ENCODE peak calls at places on chromosomes 3 and 15, in five cellular contexts. One of them, this sample, is unnamed.

GRCh38 chr15:44719293-44719999 is 8.1 kb downstream of the B2M start:
- DNase-seq in T follicular helper cell: peak; percentile 28
- DNase-seq in BE2C: no peak
- DNase-seq in adrenal gland: no peak
- DNase-seq in NCI-H2171 treated with DMSO at 0.1 percent for 48 hours: peak; percentile 11
- DNase-seq in this sample: peak; percentile 72

GRCh38 chr3:23948761-23949160 is 3.7 kb downstream of the NR1D2 start:
- DNase-seq in T follicular helper cell: no peak
- DNase-seq in BE2C: no peak
- DNase-seq in adrenal gland: no peak
- DNase-seq in NCI-H2171 treated with DMSO at 0.1 percent for 48 hours: no peak
- DNase-seq in this sample: no peak

GRCh38 chr3:120352017-120352416 is 2.9 kb upstream of the LRRC58 start:
- DNase-seq in T follicular helper cell: no peak
- DNase-seq in BE2C: no peak
- DNase-seq in adrenal gland: no peak
- DNase-seq in NCI-H2171 treated with DMSO at 0.1 percent for 48 hours: no peak
- DNase-seq in this sample: no peak

GRCh38 chr3:111750278-111750884 is 108.7 kb upstream of the PHLDB2 start:
- DNase-seq in T follicular helper cell: no peak
- DNase-seq in BE2C: no peak
- DNase-seq in adrenal gland: no peak
- DNase-seq in NCI-H2171 treated with DMSO at 0.1 percent for 48 hours: no peak
- DNase-seq in this sample: no peak

GRCh38 chr3:189267981-189268613 is 96.3 kb downstream of the TPRG1 start:
- DNase-seq in T follicular helper cell: no peak
- DNase-seq in BE2C: no peak
- DNase-seq in adrenal gland: no peak
- DNase-seq in NCI-H2171 treated with DMSO at 0.1 percent for 48 hours: peak; percentile 38
- DNase-seq in this sample: no peak

GRCh38 chr3:54424283-54424682 is 301.9 kb downstream of the CACNA2D3 start:
- DNase-seq in T follicular helper cell: no peak
- DNase-seq in BE2C: peak; percentile 7
- DNase-seq in adrenal gland: no peak
- DNase-seq in NCI-H2171 treated with DMSO at 0.1 percent for 48 hours: no peak
- DNase-seq in this sample: no peak

GRCh38 chr15:31031471-31032064 is 40.1 kb upstream of the MTMR10 start:
- DNase-seq in T follicular helper cell: no peak
- DNase-seq in BE2C: no peak
- DNase-seq in adrenal gland: no peak
- DNase-seq in NCI-H2171 treated with DMSO at 0.1 percent for 48 hours: no peak
- DNase-seq in this sample: no peak

GRCh38 chr15:48395532-48396011 is 64.3 kb downstream of the DUT start:
- DNase-seq in T follicular helper cell: no peak
- DNase-seq in BE2C: no peak
- DNase-seq in adrenal gland: no peak
- DNase-seq in NCI-H2171 treated with DMSO at 0.1 percent for 48 hours: no peak
- DNase-seq in this sample: no peak

GRCh38 chr15:85579011-85579701 is 198.8 kb downstream of the AKAP13 start:
- DNase-seq in T follicular helper cell: no peak
- DNase-seq in BE2C: no peak
- DNase-seq in adrenal gland: no peak
- DNase-seq in NCI-H2171 treated with DMSO at 0.1 percent for 48 hours: no peak
- DNase-seq in this sample: no peak

GRCh38 chr15:64163662-64164362 is 990 bp upstream of the PPIB start:
- DNase-seq in T follicular helper cell: no peak
- DNase-seq in BE2C: no peak
- DNase-seq in adrenal gland: peak; percentile 76
- DNase-seq in NCI-H2171 treated with DMSO at 0.1 percent for 48 hours: no peak
- DNase-seq in this sample: no peak

GRCh38 chr15:41487802-41488201 is 5.9 kb upstream of the ITPKA start:
- DNase-seq in T follicular helper cell: no peak
- DNase-seq in BE2C: no peak
- DNase-seq in adrenal gland: no peak
- DNase-seq in NCI-H2171 treated with DMSO at 0.1 percent for 48 hours: no peak
- DNase-seq in this sample: no peak

GRCh38 chr3:161423911-161424522 is 52.7 kb upstream of the SPTSSB start:
- DNase-seq in T follicular helper cell: no peak
- DNase-seq in BE2C: no peak
- DNase-seq in adrenal gland: no peak
- DNase-seq in NCI-H2171 treated with DMSO at 0.1 percent for 48 hours: peak; percentile 59
- DNase-seq in this sample: no peak

GRCh38 chr3:171981271-171981605 is 58.1 kb upstream of the FNDC3B start:
- DNase-seq in T follicular helper cell: no peak
- DNase-seq in BE2C: no peak
- DNase-seq in adrenal gland: no peak
- DNase-seq in NCI-H2171 treated with DMSO at 0.1 percent for 48 hours: no peak
- DNase-seq in this sample: no peak

GRCh38 chr3:111747490-111747889 is 111.6 kb upstream of the PHLDB2 start:
- DNase-seq in T follicular helper cell: no peak
- DNase-seq in BE2C: no peak
- DNase-seq in adrenal gland: no peak
- DNase-seq in NCI-H2171 treated with DMSO at 0.1 percent for 48 hours: no peak
- DNase-seq in this sample: no peak

GRCh38 chr3:100184960-100185566 is 70.8 kb upstream of the FILIP1L start:
- DNase-seq in T follicular helper cell: no peak
- DNase-seq in BE2C: no peak
- DNase-seq in adrenal gland: no peak
- DNase-seq in NCI-H2171 treated with DMSO at 0.1 percent for 48 hours: no peak
- DNase-seq in this sample: no peak

GRCh38 chr15:34607832-34608231 is 24.4 kb upstream of the GOLGA8B start:
- DNase-seq in T follicular helper cell: no peak
- DNase-seq in BE2C: no peak
- DNase-seq in adrenal gland: no peak
- DNase-seq in NCI-H2171 treated with DMSO at 0.1 percent for 48 hours: no peak
- DNase-seq in this sample: no peak

GRCh38 chr3:66297917-66298316 is 77.1 kb downstream of the SLC25A26 start:
- DNase-seq in T follicular helper cell: no peak
- DNase-seq in BE2C: no peak
- DNase-seq in adrenal gland: no peak
- DNase-seq in NCI-H2171 treated with DMSO at 0.1 percent for 48 hours: no peak
- DNase-seq in this sample: no peak

GRCh38 chr3:129992781-129993180 is 18.3 kb downstream of the TRH start:
- DNase-seq in T follicular helper cell: no peak
- DNase-seq in BE2C: peak; percentile 28
- DNase-seq in adrenal gland: no peak
- DNase-seq in NCI-H2171 treated with DMSO at 0.1 percent for 48 hours: no peak
- DNase-seq in this sample: no peak